ENCODE peak calls at places on chromosomes 2 and 18, in seven cellular contexts. Q is left ventricle myocardium inferior, D is OCI-LY7, Z is colonic mucosa, L is WERI-Rb-1, Y is right cardiac atrium, P is neuronal stem cell. M is an unnamed sample.

GRCh38 chr18:23495723-23496440 is 7.4 kb upstream of the RMC1 start:
- DNase-seq in Q (peak; percentile 37), Y (no peak), L (no peak), P (no peak), Z (peak; percentile 54), D (no peak), M (no peak)

GRCh38 chr2:88331239-88331638 is 121.3 kb downstream of the FOXI3 start:
- DNase-seq in P (no peak), Y (no peak), Z (no peak), D (no peak), Q (no peak), L (no peak), M (no peak)

GRCh38 chr18:406677-407076 is 93.8 kb downstream of the COLEC12 start:
- DNase-seq in Q (no peak), D (no peak), P (no peak), Z (no peak), Y (no peak), L (no peak), M (no peak)

GRCh38 chr2:160816916-160817315 is 323.3 kb upstream of the RBMS1 start:
- DNase-seq in Q (no peak), P (no peak), L (no peak), Z (no peak), Y (no peak), D (no peak), M (no peak)

GRCh38 chr2:190973726-190974628 is 40.0 kb downstream of the STAT1 start:
- DNase-seq in Q (no peak), P (no peak), L (no peak), D (no peak), Y (no peak), Z (no peak), M (no peak)

GRCh38 chr18:48330016-48330991 is 78.9 kb downstream of the ZBTB7C start:
- DNase-seq in Y (no peak), D (no peak), Z (no peak), P (no peak), L (no peak), Q (no peak), M (no peak)

GRCh38 chr2:98382739-98383138 is 36.5 kb downstream of the CNGA3 start:
- DNase-seq in L (no peak), D (no peak), P (no peak), Y (no peak), Z (no peak), Q (no peak), M (no peak)

GRCh38 chr2:59184281-59185020 is 943.3 kb upstream of the FANCL start:
- DNase-seq in Y (no peak), D (no peak), L (no peak), Q (no peak), Z (no peak), P (no peak), M (no peak)

GRCh38 chr18:68532328-68532885 is 182.5 kb downstream of the TMX3 start:
- DNase-seq in L (no peak), Z (no peak), Q (no peak), P (no peak), D (no peak), Y (no peak), M (no peak)

GRCh38 chr2:97673915-97674283 is 4.4 kb downstream of the C2orf92 start:
- DNase-seq in P (no peak), D (no peak), Q (no peak), Y (no peak), L (no peak), Z (no peak), M (no peak)

GRCh38 chr18:43830303-43830702 is 553.0 kb upstream of the SYT4 start:
- DNase-seq in P (no peak), Y (no peak), Z (no peak), L (no peak), Q (no peak), D (no peak), M (no peak)
- H3K9me3 ChIP-seq in P (no peaks in the 10 kb centered on the region), Y (no peaks in the 10 kb centered on the region), Z (no peaks in the 10 kb centered on the region), L (no peaks in the 10 kb centered on the region), Q (no peaks in the 10 kb centered on the region), D (no peaks in the 10 kb centered on the region), M (no peaks in the 10 kb centered on the region)

GRCh38 chr2:871926-872680 is 78.5 kb upstream of the SNTG2 start:
- DNase-seq in Q (no peak), Z (no peak), Y (no peak), D (no peak), P (no peak), L (no peak), M (no peak)
- H3K9me3 ChIP-seq in Q (no peaks in the 10 kb centered on the region), Z (no peaks in the 10 kb centered on the region), Y (no peaks in the 10 kb centered on the region), D (no peaks in the 10 kb centered on the region), P (no peaks in the 10 kb centered on the region), L (no peaks in the 10 kb centered on the region), M (no peaks in the 10 kb centered on the region)

GRCh38 chr2:6841537-6842287 is 24.0 kb downstream of the CMPK2 start:
- DNase-seq in L (no peak), D (no peak), P (no peak), Q (no peak), Y (no peak), Z (no peak), M (no peak)

GRCh38 chr2:6845903-6846302 is 19.8 kb downstream of the CMPK2 start:
- DNase-seq in Z (no peak), P (no peak), Y (no peak), L (no peak), D (no peak), Q (no peak), M (no peak)

GRCh38 chr2:6846967-6847695 is 18.6 kb downstream of the CMPK2 start:
- DNase-seq in Z (no peak), L (no peak), D (no peak), Q (no peak), P (no peak), Y (no peak), M (no peak)

GRCh38 chr2:6845312-6845711 is 20.4 kb downstream of the CMPK2 start:
- DNase-seq in Z (no peak), Q (no peak), P (no peak), L (no peak), Y (no peak), D (peak; percentile 61), M (no peak)

GRCh38 chr2:6846540-6846939 is 19.2 kb downstream of the CMPK2 start:
- DNase-seq in Z (no peak), L (no peak), Q (no peak), P (no peak), D (no peak), Y (no peak), M (no peak)
- H3K9me3 ChIP-seq in Z (peaks cover 14% of the 10 kb centered on the region), L (peaks cover 46% of the 10 kb centered on the region), Q (peaks cover 97% of the 10 kb centered on the region), P (peaks cover 51% of the 10 kb centered on the region), D (peaks cover 29% of the 10 kb centered on the region), Y (peaks cover 16% of the 10 kb centered on the region), M (peaks cover 97% of the 10 kb centered on the region)

DNA sequence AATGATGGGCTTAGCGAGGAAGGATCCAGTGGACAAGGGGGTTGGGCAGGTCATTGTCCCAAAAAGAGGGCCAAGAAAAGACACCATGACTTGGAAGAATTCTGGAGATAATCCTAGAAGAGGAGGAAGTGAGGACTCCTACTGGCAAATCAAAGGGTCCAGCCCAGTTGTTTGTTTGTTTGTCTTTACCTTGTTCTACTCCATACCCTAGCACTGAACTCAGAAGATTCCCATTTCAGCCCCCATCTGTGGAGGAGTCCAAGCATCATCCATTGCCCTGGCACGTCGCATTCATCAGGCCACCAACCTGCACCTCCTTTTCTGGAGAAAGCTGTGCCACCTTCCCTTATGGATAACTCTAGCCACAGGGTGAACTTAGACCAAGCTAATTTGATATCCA is 326.2 kb downstream of the EN1 start:
- DNase-seq in Z (no peak), Y (no peak), Q (no peak), P (no peak), D (no peak), L (no peak), M (no peak)
- H3K9me3 ChIP-seq in Z (no peaks in the 10 kb centered on the region), Y (no peaks in the 10 kb centered on the region), Q (peaks cover 45% of the 10 kb centered on the region), P (peaks cover 11% of the 10 kb centered on the region), D (no peaks in the 10 kb centered on the region), L (peaks cover 6% of the 10 kb centered on the region), M (peaks cover 35% of the 10 kb centered on the region)

GRCh38 chr18:21093133-21093532 is 18.5 kb downstream of the ROCK1 start:
- DNase-seq in P (no peak), D (no peak), Y (no peak), L (no peak), Q (no peak), Z (no peak), M (no peak)

GRCh38 chr18:21085579-21086161 is 25.9 kb downstream of the ROCK1 start:
- DNase-seq in Q (no peak), P (no peak), Z (no peak), D (no peak), Y (no peak), L (no peak), M (no peak)

GRCh38 chr18:21090680-21091079 is 20.9 kb downstream of the ROCK1 start:
- DNase-seq in Z (no peak), Y (no peak), Q (no peak), D (no peak), L (no peak), P (no peak), M (no peak)
- H3K9me3 ChIP-seq in Z (no peaks in the 10 kb centered on the region), Y (no peaks in the 10 kb centered on the region), Q (peaks cover 6% of the 10 kb centered on the region), D (peaks cover 16% of the 10 kb centered on the region), L (no peaks in the 10 kb centered on the region), P (peaks cover 8% of the 10 kb centered on the region), M (no peaks in the 10 kb centered on the region)

M was measured in left lung.